ENCODE peak calls at places on chromosomes 11 and 22, in six cellular contexts. One of them, this sample, is unnamed.
A peak's percentile ranks its signal among the peaks of the same experiment; 100 is the strongest.

GRCh38 chr11:5284551-5285130 is 14.9 kb upstream of the HBE1 start:
- DNase-seq in coronary artery: no peak
- DNase-seq in psoas muscle: no peak
- DNase-seq in Calu3: no peak
- DNase-seq in OCI-LY7: no peak
- DNase-seq in brain microvascular endothelial cell: no peak
- DNase-seq in this sample: no peak

GRCh38 chr11:131408011-131408640 is 37.7 kb downstream of the NTM start:
- DNase-seq in OCI-LY7: peak; percentile 17
- DNase-seq in psoas muscle: no peak
- DNase-seq in coronary artery: no peak
- DNase-seq in Calu3: no peak
- DNase-seq in brain microvascular endothelial cell: peak; percentile 36
- DNase-seq in this sample: peak; percentile 18

GRCh38 chr22:50473855-50474671 is 772 bp downstream of the SBF1 start:
- DNase-seq in OCI-LY7: peak; percentile 41
- DNase-seq in coronary artery: no peak
- DNase-seq in psoas muscle: no peak
- DNase-seq in brain microvascular endothelial cell: peak; percentile 55
- DNase-seq in Calu3: peak; percentile 44
- DNase-seq in this sample: peak; percentile 42

GRCh38 chr11:78587446-78587845 is 12.8 kb upstream of the NARS2 start:
- DNase-seq in brain microvascular endothelial cell: no peak
- DNase-seq in Calu3: no peak
- DNase-seq in psoas muscle: no peak
- DNase-seq in OCI-LY7: no peak
- DNase-seq in coronary artery: no peak
- DNase-seq in this sample: no peak

GRCh38 chr22:42179616-42180015 is 49.0 kb upstream of the CYP2D6 start:
- DNase-seq in brain microvascular endothelial cell: peak; percentile 51
- DNase-seq in Calu3: no peak
- DNase-seq in coronary artery: no peak
- DNase-seq in OCI-LY7: no peak
- DNase-seq in psoas muscle: no peak
- DNase-seq in this sample: peak; percentile 86

GRCh38 chr11:61315260-61315659 is 17.6 kb downstream of the DDB1 start:
- DNase-seq in psoas muscle: no peak
- DNase-seq in brain microvascular endothelial cell: no peak
- DNase-seq in coronary artery: no peak
- DNase-seq in Calu3: no peak
- DNase-seq in OCI-LY7: no peak
- DNase-seq in this sample: no peak

GRCh38 chr22:45842141-45842831 is 134.7 kb downstream of the WNT7B start:
- DNase-seq in OCI-LY7: no peak
- DNase-seq in psoas muscle: no peak
- DNase-seq in brain microvascular endothelial cell: no peak
- DNase-seq in Calu3: no peak
- DNase-seq in coronary artery: no peak
- DNase-seq in this sample: peak; percentile 57

GRCh38 chr11:6413791-6414231 is 5.1 kb downstream of the APBB1 start:
- DNase-seq in OCI-LY7: no peak
- DNase-seq in psoas muscle: no peak
- DNase-seq in brain microvascular endothelial cell: no peak
- DNase-seq in coronary artery: no peak
- DNase-seq in Calu3: no peak
- DNase-seq in this sample: no peak

GRCh38 chr11:56577621-56578020 is at the start of gene OR5M10:
- DNase-seq in coronary artery: no peak
- DNase-seq in OCI-LY7: no peak
- DNase-seq in Calu3: no peak
- DNase-seq in brain microvascular endothelial cell: no peak
- DNase-seq in psoas muscle: no peak
- DNase-seq in this sample: no peak

GRCh38 chr11:124085583-124085982 is 29.7 kb upstream of the VWA5A start:
- DNase-seq in coronary artery: no peak
- DNase-seq in Calu3: no peak
- DNase-seq in brain microvascular endothelial cell: no peak
- DNase-seq in psoas muscle: no peak
- DNase-seq in OCI-LY7: no peak
- DNase-seq in this sample: no peak

DNA sequence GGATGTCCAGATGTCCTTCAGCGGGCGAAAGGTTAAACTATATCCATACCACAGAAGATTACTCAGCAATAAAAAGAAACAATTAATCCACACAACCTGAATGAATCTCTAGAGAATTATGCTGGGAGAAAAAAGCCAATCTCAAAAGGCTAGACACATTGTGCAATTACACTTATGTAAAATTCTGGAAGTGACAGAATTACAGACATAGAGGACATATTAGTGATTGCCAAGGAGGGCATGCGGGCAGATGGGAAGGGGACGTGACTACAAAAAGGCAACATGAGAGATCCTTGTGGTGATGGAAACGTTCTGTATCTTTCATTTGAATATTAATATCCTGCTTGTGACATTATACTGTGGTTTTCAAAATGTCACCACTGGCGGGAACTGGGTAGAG is 103.5 kb upstream of the BMAL1 start:
- DNase-seq in psoas muscle: no peak
- DNase-seq in coronary artery: no peak
- DNase-seq in brain microvascular endothelial cell: no peak
- DNase-seq in Calu3: no peak
- DNase-seq in OCI-LY7: no peak
- DNase-seq in this sample: no peak
- TF ChIP-seq CTCF in psoas muscle: no peak
- TF ChIP-seq CTCF in coronary artery: no peak
- TF ChIP-seq CTCF in brain microvascular endothelial cell: no peak
- TF ChIP-seq CTCF in Calu3: no peak
- TF ChIP-seq CTCF in OCI-LY7: no peak
- TF ChIP-seq CTCF in this sample: no peak

DNA sequence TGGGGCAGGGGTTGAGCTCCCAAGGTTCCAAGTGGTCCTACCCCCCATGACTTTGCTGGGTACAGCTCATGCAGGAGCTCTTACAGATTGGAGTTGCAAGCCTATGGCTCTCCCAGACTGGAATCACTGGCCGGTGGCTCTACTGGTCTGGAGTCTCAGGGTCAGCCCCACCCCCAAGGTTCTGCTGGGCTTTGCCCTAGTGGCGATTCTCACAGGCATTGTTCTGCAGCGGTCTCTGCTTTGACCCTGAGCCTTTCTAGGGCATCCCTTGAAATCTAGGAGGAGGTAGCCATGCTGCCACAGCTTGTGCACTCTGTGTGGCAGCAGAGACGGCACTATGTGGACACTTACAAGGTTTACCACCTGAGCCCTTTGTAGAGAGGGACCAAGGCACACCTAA is 49.3 kb upstream of the HMGXB4 start:
- DNase-seq in OCI-LY7: no peak
- DNase-seq in psoas muscle: no peak
- DNase-seq in coronary artery: no peak
- DNase-seq in brain microvascular endothelial cell: no peak
- DNase-seq in Calu3: no peak
- DNase-seq in this sample: no peak
- TF ChIP-seq CTCF in OCI-LY7: no peak
- TF ChIP-seq CTCF in psoas muscle: no peak
- TF ChIP-seq CTCF in coronary artery: no peak
- TF ChIP-seq CTCF in brain microvascular endothelial cell: no peak
- TF ChIP-seq CTCF in Calu3: no peak
- TF ChIP-seq CTCF in this sample: no peak

GRCh38 chr11:86453290-86454030 is 78.8 kb downstream of the CCDC81 start:
- DNase-seq in OCI-LY7: no peak
- DNase-seq in psoas muscle: no peak
- DNase-seq in coronary artery: no peak
- DNase-seq in Calu3: no peak
- DNase-seq in brain microvascular endothelial cell: no peak
- DNase-seq in this sample: no peak
- TF ChIP-seq CTCF in OCI-LY7: peak; percentile 34
- TF ChIP-seq CTCF in psoas muscle: no peak
- TF ChIP-seq CTCF in coronary artery: no peak
- TF ChIP-seq CTCF in Calu3: no peak
- TF ChIP-seq CTCF in brain microvascular endothelial cell: peak; percentile 26
- TF ChIP-seq CTCF in this sample: peak; percentile 41

GRCh38 chr22:23203452-23204124 is 23.3 kb downstream of the BCR start:
- DNase-seq in psoas muscle: no peak
- DNase-seq in Calu3: no peak
- DNase-seq in brain microvascular endothelial cell: no peak
- DNase-seq in coronary artery: no peak
- DNase-seq in OCI-LY7: no peak
- DNase-seq in this sample: no peak

GRCh38 chr22:23202812-23203451 is 22.6 kb downstream of the BCR start:
- DNase-seq in brain microvascular endothelial cell: no peak
- DNase-seq in Calu3: no peak
- DNase-seq in OCI-LY7: no peak
- DNase-seq in coronary artery: no peak
- DNase-seq in psoas muscle: no peak
- DNase-seq in this sample: no peak

GRCh38 chr22:23204125-23204488 is 23.8 kb downstream of the BCR start:
- DNase-seq in psoas muscle: no peak
- DNase-seq in coronary artery: no peak
- DNase-seq in OCI-LY7: no peak
- DNase-seq in Calu3: no peak
- DNase-seq in brain microvascular endothelial cell: no peak
- DNase-seq in this sample: no peak

GRCh38 chr22:23205330-23205729 is 25.0 kb downstream of the BCR start:
- DNase-seq in psoas muscle: no peak
- DNase-seq in coronary artery: no peak
- DNase-seq in OCI-LY7: no peak
- DNase-seq in Calu3: no peak
- DNase-seq in brain microvascular endothelial cell: no peak
- DNase-seq in this sample: no peak

DNA sequence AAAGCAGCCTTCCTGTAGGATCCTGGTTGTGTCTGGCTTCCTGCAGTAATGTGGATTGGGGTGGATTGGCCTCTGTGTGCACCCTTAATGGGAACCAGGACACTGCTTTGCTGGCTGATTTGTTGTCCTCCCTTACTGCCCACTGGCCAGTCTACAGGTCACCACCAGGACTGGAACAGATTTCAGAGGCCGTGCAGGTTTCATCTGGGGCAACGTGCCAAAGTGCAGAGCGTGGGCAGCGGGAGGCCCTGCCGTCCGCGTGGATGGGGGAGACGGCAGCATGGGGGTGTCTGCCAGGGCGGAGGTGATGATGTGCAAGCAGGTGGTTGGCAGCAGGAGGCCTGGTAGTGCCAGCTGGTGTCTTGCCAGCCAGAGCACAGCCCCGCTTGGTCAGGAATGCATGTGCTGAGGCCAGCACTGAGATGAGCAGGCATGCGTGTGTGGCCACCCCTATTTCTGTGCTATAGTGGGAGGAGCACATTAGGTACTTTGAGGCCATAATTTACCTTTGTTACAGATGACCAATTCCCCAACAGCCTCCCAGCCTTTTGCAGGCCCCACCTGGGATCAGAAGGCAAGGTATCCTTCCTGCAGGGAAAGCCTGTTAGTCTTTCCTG is 24.3 kb downstream of the BCR start:
- DNase-seq in Calu3: no peak
- DNase-seq in psoas muscle: peak; percentile 81
- DNase-seq in brain microvascular endothelial cell: no peak
- DNase-seq in OCI-LY7: no peak
- DNase-seq in coronary artery: no peak
- DNase-seq in this sample: no peak
- TF ChIP-seq CTCF in Calu3: no peak
- TF ChIP-seq CTCF in psoas muscle: no peak
- TF ChIP-seq CTCF in brain microvascular endothelial cell: no peak
- TF ChIP-seq CTCF in OCI-LY7: no peak
- TF ChIP-seq CTCF in coronary artery: no peak
- TF ChIP-seq CTCF in this sample: no peak

GRCh38 chr22:38841635-38842034 is 2.2 kb downstream of the NPTXR start:
- DNase-seq in Calu3: no peak
- DNase-seq in brain microvascular endothelial cell: no peak
- DNase-seq in OCI-LY7: no peak
- DNase-seq in psoas muscle: no peak
- DNase-seq in coronary artery: no peak
- DNase-seq in this sample: no peak

GRCh38 chr22:38844661-38845367 is 986 bp upstream of the NPTXR start:
- DNase-seq in brain microvascular endothelial cell: no peak
- DNase-seq in psoas muscle: no peak
- DNase-seq in Calu3: no peak
- DNase-seq in coronary artery: no peak
- DNase-seq in OCI-LY7: no peak
- DNase-seq in this sample: no peak

GRCh38 chr22:38843716-38844660 is at the start of gene NPTXR:
- DNase-seq in OCI-LY7: no peak
- DNase-seq in coronary artery: no peak
- DNase-seq in psoas muscle: peak; percentile 76
- DNase-seq in Calu3: peak; percentile 64
- DNase-seq in brain microvascular endothelial cell: no peak
- DNase-seq in this sample: peak; percentile 13

GRCh38 chr22:38842512-38843200 is 1.2 kb downstream of the NPTXR start:
- DNase-seq in psoas muscle: no peak
- DNase-seq in Calu3: no peak
- DNase-seq in OCI-LY7: no peak
- DNase-seq in coronary artery: no peak
- DNase-seq in brain microvascular endothelial cell: no peak
- DNase-seq in this sample: no peak

DNA sequence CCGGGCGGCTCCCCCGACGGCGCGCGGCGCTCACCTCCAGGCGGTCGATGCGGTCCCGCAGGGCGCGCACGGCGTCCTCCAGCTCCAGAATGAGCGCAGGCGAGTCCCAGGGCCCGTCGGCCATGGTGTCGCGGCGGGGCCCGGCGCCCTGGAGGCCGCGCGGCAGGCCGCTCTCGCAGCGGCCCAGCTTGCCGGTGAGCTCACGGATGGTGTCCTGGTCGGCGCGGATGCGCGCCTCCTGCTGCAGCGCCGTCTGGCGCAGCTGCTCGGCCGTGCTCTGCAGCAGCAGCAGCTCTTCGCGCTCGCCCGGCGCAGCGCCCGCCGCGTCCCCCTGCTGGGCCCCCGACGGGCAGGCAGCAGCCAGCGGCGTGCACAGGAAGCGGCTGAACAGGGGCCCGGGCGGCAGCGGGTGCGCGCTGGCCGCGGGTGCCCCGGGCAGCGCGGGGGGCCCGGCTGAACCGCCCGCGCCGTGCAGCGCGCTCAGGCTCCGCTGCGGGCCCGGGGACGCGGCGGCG is 570 bp downstream of the NPTXR start:
- DNase-seq in coronary artery: no peak
- DNase-seq in Calu3: peak; percentile 70
- DNase-seq in brain microvascular endothelial cell: peak; percentile 22
- DNase-seq in OCI-LY7: no peak
- DNase-seq in psoas muscle: peak; percentile 71
- DNase-seq in this sample: peak; percentile 24
- TF ChIP-seq CTCF in coronary artery: no peak
- TF ChIP-seq CTCF in Calu3: peak; percentile 36
- TF ChIP-seq CTCF in brain microvascular endothelial cell: peak; percentile 38
- TF ChIP-seq CTCF in OCI-LY7: no peak
- TF ChIP-seq CTCF in psoas muscle: peak; percentile 19
- TF ChIP-seq CTCF in this sample: peak; percentile 58

DNA sequence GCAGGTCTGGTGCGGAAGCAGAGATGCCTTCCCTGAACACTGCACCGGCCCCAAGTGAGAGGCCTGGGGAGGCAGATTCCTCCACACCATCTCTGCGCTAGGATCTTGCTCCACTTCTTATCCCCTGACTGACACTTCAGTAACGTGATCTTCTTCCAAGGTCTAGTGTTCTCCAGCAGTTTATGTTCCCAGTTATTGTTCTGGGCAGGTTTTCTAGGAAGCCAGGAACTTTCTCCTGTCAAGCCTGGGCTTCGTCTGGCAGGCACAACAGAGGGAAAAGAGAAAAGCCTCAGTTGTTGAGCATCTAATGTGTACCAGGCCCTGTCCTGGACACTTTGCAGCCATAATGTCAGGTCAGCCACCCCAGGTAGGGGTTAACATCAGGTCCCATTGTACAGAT is 10.5 kb downstream of the CD82 start:
- DNase-seq in brain microvascular endothelial cell: no peak
- DNase-seq in psoas muscle: no peak
- DNase-seq in coronary artery: no peak
- DNase-seq in Calu3: no peak
- DNase-seq in OCI-LY7: no peak
- DNase-seq in this sample: no peak
- TF ChIP-seq CTCF in brain microvascular endothelial cell: no peak
- TF ChIP-seq CTCF in psoas muscle: no peak
- TF ChIP-seq CTCF in coronary artery: no peak
- TF ChIP-seq CTCF in Calu3: no peak
- TF ChIP-seq CTCF in OCI-LY7: no peak
- TF ChIP-seq CTCF in this sample: no peak

This sample was measured in HFFc6.